ENCODE peak calls at places on chromosomes 6 and 20, in seven cellular contexts. W is astrocyte of the spinal cord; D is NCI-H1092; K is C1 segment of cervical spinal cord; F is activated CD8-positive, alpha-beta memory T cell treated with anti-CD3 and anti-CD28 coated beads, Interleukin-2, amount 10 ng/mL, durations not matched to agents 7 days and 5 days; B is substantia nigra; R is mucosa of gallbladder. H is an unnamed sample.

GRCh38 chr6:11323666-11324452 is 91.4 kb upstream of the NEDD9 start:
- DNase-seq in W (no peak), D (no peak), K (no peak), F (no peak), B (no peak), R (peak), H (no peak)

GRCh38 chr6:113858067-113858604 is 991 bp downstream of the MARCKS start:
- DNase-seq in W (peak), D (peak), K (peak), F (peak), B (peak), R (peak), H (peak)

GRCh38 chr6:138970856-138971425 is 17.1 kb downstream of the REPS1 start:
- DNase-seq in W (peak), D (no peak), K (no peak), F (peak), B (no peak), R (no peak), H (peak)

GRCh38 chr6:85669735-85670194 is 27.1 kb upstream of the SYNCRIP start:
- DNase-seq in W (peak), D (no peak), K (no peak), F (peak), B (no peak), R (no peak), H (peak)

GRCh38 chr6:170085475-170086401 is 205.1 kb downstream of the DLL1 start:
- DNase-seq in W (no peak), D (peak), K (no peak), F (peak), B (no peak), R (no peak), H (no peak)

GRCh38 chr6:161549977-161550655 is 276.3 kb upstream of the AGPAT4 start:
- DNase-seq in W (no peak), D (peak), K (no peak), F (no peak), B (no peak), R (no peak), H (no peak)

GRCh38 chr6:19714415-19715165 is 122.6 kb upstream of the ID4 start:
- DNase-seq in W (no peak), D (no peak), K (no peak), F (no peak), B (no peak), R (no peak), H (no peak)

GRCh38 chr6:128403618-128404444 is 116.6 kb downstream of the PTPRK start:
- DNase-seq in W (no peak), D (no peak), K (no peak), F (no peak), B (no peak), R (no peak), H (no peak)

GRCh38 chr6:43774776-43775583 is 5.0 kb downstream of the VEGFA start:
- DNase-seq in W (peak), D (no peak), K (peak), F (peak), B (peak), R (peak), H (peak)

GRCh38 chr20:37706298-37706697 is 12.5 kb downstream of the CTNNBL1 start:
- DNase-seq in W (no peak), D (no peak), K (no peak), F (no peak), B (no peak), R (no peak), H (no peak)

GRCh38 chr6:84601366-84601765 is 163.0 kb downstream of the TBX18 start:
- DNase-seq in W (no peak), D (no peak), K (no peak), F (no peak), B (no peak), R (no peak), H (peak)

GRCh38 chr20:53981752-53982437 is 88.5 kb downstream of the BCAS1 start:
- DNase-seq in W (no peak), D (no peak), K (no peak), F (peak), B (no peak), R (no peak), H (no peak)

GRCh38 chr6:43977404-43978111 is 149.7 kb downstream of the MRPL14 start:
- DNase-seq in W (no peak), D (no peak), K (no peak), F (no peak), B (no peak), R (no peak), H (no peak)

GRCh38 chr6:45001663-45002062 is 326.5 kb upstream of the RUNX2 start:
- DNase-seq in W (no peak), D (no peak), K (no peak), F (no peak), B (no peak), R (no peak), H (no peak)

GRCh38 chr6:32397252-32397920 is 9.6 kb downstream of the BTNL2 start:
- DNase-seq in W (no peak), D (no peak), K (no peak), F (no peak), B (no peak), R (no peak), H (no peak)

GRCh38 chr20:46311039-46311650 is 2.8 kb upstream of the CDH22 start:
- DNase-seq in W (no peak), D (no peak), K (no peak), F (no peak), B (no peak), R (no peak), H (no peak)

GRCh38 chr6:155444120-155444917 is 11.3 kb downstream of the NOX3 start:
- DNase-seq in W (peak), D (no peak), K (no peak), F (no peak), B (no peak), R (no peak), H (peak)

GRCh38 chr6:45073771-45074170 is 254.4 kb upstream of the RUNX2 start:
- DNase-seq in W (no peak), D (no peak), K (no peak), F (no peak), B (no peak), R (no peak), H (no peak)

GRCh38 chr6:170344631-170345576 is 38.3 kb downstream of the FAM120B start:
- DNase-seq in W (peak), D (no peak), K (no peak), F (peak), B (no peak), R (peak), H (peak)

H was measured in dermis blood vessel endothelial cell.